ENCODE peak calls at places on chromosomes 12 and 14, in nine cellular contexts. S, K, H, B, C, F, Y, D and Z are unnamed samples.

GRCh38 chr12:111056618-111057521 is 136.5 kb upstream of the MYL2 start:
- DNase-seq in S (no peak), K (no peak), H (no peak), B (no peak), C (peak), F (no peak), Y (no peak), D (no peak), Z (no peak)

GRCh38 chr14:91323031-91323430 is 78.5 kb upstream of the GPR68 start:
- DNase-seq in S (no peak), K (no peak), H (no peak), B (no peak), C (no peak), F (no peak), Y (no peak), D (no peak), Z (no peak)

GRCh38 chr12:3055712-3056467 is 21.3 kb upstream of the TSPAN9 start:
- DNase-seq in S (peak), K (no peak), H (no peak), B (peak), C (no peak), F (no peak), Y (no peak), D (no peak), Z (no peak)

GRCh38 chr14:61387076-61387475 is 65.7 kb downstream of the PRKCH start:
- DNase-seq in S (no peak), K (no peak), H (no peak), B (no peak), C (no peak), F (no peak), Y (no peak), D (no peak), Z (no peak)

GRCh38 chr12:1300460-1300859 is 293.9 kb downstream of the FBXL14 start:
- DNase-seq in S (no peak), K (no peak), H (no peak), B (no peak), C (no peak), F (no peak), Y (no peak), D (no peak), Z (no peak)

GRCh38 chr12:105773501-105773900 is 365.3 kb downstream of the NUAK1 start:
- DNase-seq in S (peak), K (no peak), H (no peak), B (no peak), C (no peak), F (no peak), Y (no peak), D (no peak), Z (no peak)

GRCh38 chr12:105164068-105164467 is 56.5 kb downstream of the WASHC4 start:
- DNase-seq in S (no peak), K (no peak), H (no peak), B (no peak), C (no peak), F (no peak), Y (no peak), D (no peak), Z (no peak)

GRCh38 chr14:94888108-94888507 is 118.2 kb upstream of the GSC start:
- DNase-seq in S (no peak), K (no peak), H (no peak), B (no peak), C (peak), F (no peak), Y (no peak), D (no peak), Z (no peak)

GRCh38 chr14:71399057-71399487 is 491.8 kb downstream of the PCNX1 start:
- DNase-seq in S (no peak), K (no peak), H (peak), B (no peak), C (peak), F (no peak), Y (no peak), D (no peak), Z (no peak)

GRCh38 chr12:1360812-1361211 is 233.6 kb downstream of the FBXL14 start:
- DNase-seq in S (peak), K (no peak), H (peak), B (no peak), C (no peak), F (no peak), Y (no peak), D (peak), Z (no peak)

GRCh38 chr12:57763881-57764661 is 2.8 kb downstream of the CYP27B1 start:
- DNase-seq in S (no peak), K (no peak), H (no peak), B (no peak), C (no peak), F (no peak), Y (no peak), D (no peak), Z (no peak)
- H3K4me3 ChIP-seq in S (no peak), K (no peak), H (no peak), B (no peak), C (no peak), F (no peak), Y (no peak), D (no peak), Z (no peak)

DNA sequence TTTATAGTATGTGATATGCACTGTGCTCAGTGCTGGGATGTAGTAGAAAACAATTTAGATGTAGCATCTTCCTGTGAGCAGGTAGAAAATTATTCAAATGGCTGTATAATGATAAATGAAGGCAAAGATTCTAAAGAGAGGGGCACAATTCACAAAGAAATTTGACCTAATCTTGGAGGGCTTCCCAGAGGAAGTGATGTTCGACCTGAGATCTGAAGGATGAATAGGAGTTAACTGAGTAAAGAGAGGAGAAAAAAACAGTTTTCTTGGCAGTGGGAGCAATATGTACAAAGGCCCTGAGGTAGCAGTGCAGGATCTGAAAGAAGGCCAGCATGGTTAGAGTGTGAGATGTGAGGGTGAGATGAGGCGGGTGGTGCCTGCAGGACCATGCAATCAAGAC is 15.2 kb downstream of the RPH3A start:
- DNase-seq in S (no peak), K (no peak), H (no peak), B (no peak), C (no peak), F (no peak), Y (no peak), D (no peak), Z (no peak)
- H3K4me3 ChIP-seq in S (no peak), K (no peak), H (no peak), B (no peak), C (no peak), F (no peak), Y (no peak), D (no peak), Z (no peak)

DNA sequence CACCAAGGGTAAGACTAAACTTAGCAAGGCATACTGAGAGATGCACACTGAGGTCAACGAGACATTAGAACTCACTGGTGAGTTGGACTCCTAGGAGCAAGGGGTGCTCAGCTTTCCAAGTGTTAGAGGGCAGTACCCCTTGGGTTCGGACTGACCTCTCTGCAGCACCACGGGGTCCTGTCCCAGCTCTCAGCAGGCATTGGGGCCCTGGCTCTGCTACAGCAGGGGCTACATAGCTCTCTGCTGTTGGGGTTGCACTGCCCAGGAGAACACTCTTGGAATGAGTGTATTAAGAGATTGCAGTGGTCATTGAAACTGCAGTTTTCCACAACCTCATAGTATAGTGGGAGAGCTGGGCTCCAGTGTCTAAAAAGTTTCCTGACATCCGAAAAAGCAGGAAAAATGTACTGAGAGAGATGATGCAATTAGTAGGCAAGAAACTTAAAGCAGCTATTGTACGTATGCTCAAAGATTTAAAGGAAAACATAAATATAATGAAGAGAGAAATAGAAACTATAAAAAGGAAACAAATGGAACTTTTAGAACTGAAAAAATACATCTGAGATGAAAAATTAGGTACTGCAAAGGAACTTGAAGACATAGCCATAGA is 132.5 kb upstream of the MAX start:
- DNase-seq in S (no peak), K (no peak), H (no peak), B (no peak), C (no peak), F (no peak), Y (no peak), D (no peak), Z (no peak)
- H3K4me3 ChIP-seq in S (no peak), K (no peak), H (no peak), B (no peak), C (no peak), F (no peak), Y (no peak), D (no peak), Z (no peak)

GRCh38 chr12:54549774-54550451 is 512 bp downstream of the PDE1B start:
- DNase-seq in S (peak), K (no peak), H (no peak), B (no peak), C (peak), F (no peak), Y (no peak), D (no peak), Z (no peak)
- H3K4me3 ChIP-seq in S (peak), K (peak), H (no peak), B (peak), C (no peak), F (peak), Y (peak), D (peak), Z (peak)

DNA sequence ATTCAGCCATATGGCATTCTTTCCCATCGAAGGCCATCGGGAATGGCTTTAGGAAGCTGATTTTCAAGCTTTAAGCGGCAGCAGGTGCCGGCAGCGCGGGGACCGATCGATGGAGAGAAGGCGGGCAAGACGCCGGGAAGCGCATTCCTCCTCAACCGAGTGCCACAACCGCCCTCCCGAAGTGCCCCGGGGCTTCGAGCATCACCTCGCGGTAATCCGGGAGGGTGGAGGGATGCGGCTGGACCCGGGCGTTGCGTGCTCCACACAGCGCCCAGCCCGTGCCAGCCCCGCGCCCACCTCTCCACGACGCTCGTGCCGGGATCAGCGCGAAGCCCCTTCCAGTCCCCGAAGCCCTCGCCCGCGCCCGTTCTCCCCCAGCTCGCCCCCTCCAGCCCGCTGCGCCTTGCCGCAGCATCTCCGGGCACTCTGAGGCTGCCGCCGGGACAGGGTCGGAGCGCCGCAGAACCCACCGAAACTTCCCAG is 3.2 kb downstream of the USP44 start:
- DNase-seq in S (no peak), K (no peak), H (no peak), B (no peak), C (peak), F (peak), Y (peak), D (no peak), Z (no peak)
- H3K4me3 ChIP-seq in S (peak), K (peak), H (peak), B (peak), C (peak), F (peak), Y (peak), D (peak), Z (peak)

DNA sequence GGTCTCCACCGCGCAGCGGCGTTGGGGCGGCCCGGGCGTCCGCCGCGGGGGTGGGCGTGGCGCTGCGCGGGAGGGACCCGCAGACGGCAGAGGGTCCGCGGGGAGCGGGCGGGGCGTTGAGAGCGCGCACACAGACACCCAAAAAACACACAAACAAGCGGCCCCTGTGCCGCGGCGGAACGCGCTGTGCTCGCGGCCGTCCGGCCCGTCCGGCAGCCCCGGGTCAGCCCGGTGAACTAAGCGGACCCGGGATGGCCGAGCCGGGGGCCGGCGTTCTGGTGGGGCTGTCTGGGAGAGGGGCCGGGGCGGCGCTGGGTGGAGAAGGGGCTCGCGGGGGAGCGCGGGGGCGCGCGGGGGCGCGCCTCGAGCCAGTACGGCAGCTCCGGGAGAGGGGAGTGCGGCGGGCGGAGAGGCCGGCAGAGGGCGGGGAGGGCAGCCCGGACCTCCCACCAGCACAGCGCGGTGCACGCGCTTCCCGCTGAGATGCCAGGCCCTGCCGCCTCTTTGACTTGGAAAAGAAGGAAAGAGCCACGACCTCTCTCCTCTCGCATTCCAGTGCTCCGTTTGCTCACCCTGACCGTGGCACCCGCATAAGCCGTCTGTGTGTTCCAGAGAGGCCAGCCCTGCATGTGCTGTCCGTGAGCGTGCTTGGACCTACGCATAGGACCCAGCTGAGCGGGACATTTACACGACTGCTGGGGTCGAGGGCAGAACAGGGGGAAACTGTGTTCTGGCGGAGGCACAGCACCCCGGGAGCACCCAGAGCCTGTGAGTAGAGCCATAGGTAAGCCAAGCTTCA is 10.3 kb downstream of the SLC6A12 start:
- DNase-seq in S (no peak), K (no peak), H (no peak), B (peak), C (peak), F (no peak), Y (no peak), D (no peak), Z (no peak)
- H3K4me3 ChIP-seq in S (peak), K (peak), H (peak), B (peak), C (peak), F (peak), Y (peak), D (peak), Z (peak)

GRCh38 chr12:109718390-109718789 is 4.8 kb downstream of the FAM222A start:
- DNase-seq in S (no peak), K (no peak), H (no peak), B (peak), C (no peak), F (no peak), Y (no peak), D (no peak), Z (no peak)
- H3K4me3 ChIP-seq in S (no peak), K (no peak), H (no peak), B (no peak), C (no peak), F (no peak), Y (no peak), D (no peak), Z (no peak)

GRCh38 chr12:85641796-85642195 is 194.4 kb downstream of the RASSF9 start:
- DNase-seq in S (no peak), K (no peak), H (peak), B (no peak), C (no peak), F (no peak), Y (no peak), D (no peak), Z (no peak)
- H3K4me3 ChIP-seq in S (no peak), K (no peak), H (no peak), B (no peak), C (no peak), F (no peak), Y (no peak), D (no peak), Z (no peak)

GRCh38 chr12:47725091-47725772 is at the start of gene ENDOU:
- DNase-seq in S (no peak), K (no peak), H (no peak), B (no peak), C (no peak), F (no peak), Y (no peak), D (no peak), Z (no peak)

GRCh38 chr12:47729233-47729632 is 3.9 kb upstream of the ENDOU start:
- DNase-seq in S (peak), K (no peak), H (peak), B (no peak), C (no peak), F (no peak), Y (no peak), D (no peak), Z (no peak)

GRCh38 chr12:47722926-47723631 is 2.2 kb downstream of the ENDOU start:
- DNase-seq in S (no peak), K (no peak), H (no peak), B (no peak), C (no peak), F (no peak), Y (no peak), D (no peak), Z (no peak)

GRCh38 chr12:47722136-47722834 is 3.0 kb downstream of the ENDOU start:
- DNase-seq in S (no peak), K (no peak), H (no peak), B (no peak), C (no peak), F (no peak), Y (no peak), D (no peak), Z (no peak)

DNA sequence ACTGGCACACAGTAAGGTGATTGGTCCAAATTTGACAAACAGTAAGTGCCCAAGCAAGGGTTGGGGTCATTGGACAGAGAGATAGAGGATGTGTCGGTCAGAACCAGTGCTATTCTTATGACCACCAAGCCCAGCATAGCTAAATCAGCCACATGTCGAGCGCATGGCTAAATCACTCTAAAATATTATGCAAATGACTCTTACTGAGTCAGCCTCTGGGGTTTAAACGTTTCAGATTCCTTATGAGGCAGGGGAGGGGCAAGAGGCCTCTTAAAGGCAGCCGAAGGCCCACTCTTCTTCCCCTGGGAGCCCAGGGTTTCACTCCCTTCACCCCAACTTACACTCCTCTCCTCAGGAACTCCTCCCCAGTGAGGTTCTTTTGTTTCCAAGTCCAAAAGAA is 603 bp upstream of the ENDOU start:
- DNase-seq in S (peak), K (no peak), H (peak), B (no peak), C (no peak), F (no peak), Y (no peak), D (no peak), Z (no peak)
- H3K4me3 ChIP-seq in S (no peak), K (no peak), H (no peak), B (no peak), C (no peak), F (no peak), Y (no peak), D (no peak), Z (no peak)